ENCODE peak calls at places on chromosomes 5 and 9, in ten cellular contexts. One of them, this sample, is unnamed.

GRCh38 chr5:390571-391491 is 52.1 kb upstream of the EXOC3 start:
- DNase-seq in AG09319: no peak
- DNase-seq in NCI-H345: no peak
- DNase-seq in stimulated activated CD8-positive, alpha-beta memory T cell treated with anti-CD3 and anti-CD28 coated beads, Interleukin-7, amount 100 ng/mL, for 1 hour: no peak
- DNase-seq in RCC 7860: no peak
- DNase-seq in left ventricle myocardium superior: no peak
- DNase-seq in NCI-H2081 treated with DMSO at 0.1 percent for 48 hours: no peak
- DNase-seq in NCI-H2171: no peak
- DNase-seq in activated naive CD8-positive, alpha-beta T cell treated with anti-CD3 and anti-CD28 coated beads, Interleukin-2, amount 50 U/mL, for 24 hours: no peak
- DNase-seq in Caki2: no peak
- DNase-seq in this sample: no peak

GRCh38 chr5:155282503-155283107 is 269.1 kb downstream of the KIF4B start:
- DNase-seq in Caki2: no peak
- DNase-seq in NCI-H2171: no peak
- DNase-seq in activated naive CD8-positive, alpha-beta T cell treated with anti-CD3 and anti-CD28 coated beads, Interleukin-2, amount 50 U/mL, for 24 hours: no peak
- DNase-seq in NCI-H2081 treated with DMSO at 0.1 percent for 48 hours: no peak
- DNase-seq in AG09319: no peak
- DNase-seq in RCC 7860: no peak
- DNase-seq in NCI-H345: no peak
- DNase-seq in stimulated activated CD8-positive, alpha-beta memory T cell treated with anti-CD3 and anti-CD28 coated beads, Interleukin-7, amount 100 ng/mL, for 1 hour: no peak
- DNase-seq in left ventricle myocardium superior: no peak
- DNase-seq in this sample: no peak

GRCh38 chr5:5341531-5342292 is 80.8 kb upstream of the ICE1 start:
- DNase-seq in NCI-H2081 treated with DMSO at 0.1 percent for 48 hours: no peak
- DNase-seq in Caki2: no peak
- DNase-seq in stimulated activated CD8-positive, alpha-beta memory T cell treated with anti-CD3 and anti-CD28 coated beads, Interleukin-7, amount 100 ng/mL, for 1 hour: no peak
- DNase-seq in RCC 7860: peak
- DNase-seq in activated naive CD8-positive, alpha-beta T cell treated with anti-CD3 and anti-CD28 coated beads, Interleukin-2, amount 50 U/mL, for 24 hours: no peak
- DNase-seq in left ventricle myocardium superior: no peak
- DNase-seq in NCI-H345: no peak
- DNase-seq in AG09319: no peak
- DNase-seq in NCI-H2171: no peak
- DNase-seq in this sample: no peak

GRCh38 chr5:145244788-145245187 is 590.4 kb downstream of the PRELID2 start:
- DNase-seq in NCI-H2081 treated with DMSO at 0.1 percent for 48 hours: no peak
- DNase-seq in left ventricle myocardium superior: no peak
- DNase-seq in AG09319: no peak
- DNase-seq in NCI-H2171: no peak
- DNase-seq in activated naive CD8-positive, alpha-beta T cell treated with anti-CD3 and anti-CD28 coated beads, Interleukin-2, amount 50 U/mL, for 24 hours: no peak
- DNase-seq in RCC 7860: no peak
- DNase-seq in stimulated activated CD8-positive, alpha-beta memory T cell treated with anti-CD3 and anti-CD28 coated beads, Interleukin-7, amount 100 ng/mL, for 1 hour: no peak
- DNase-seq in Caki2: no peak
- DNase-seq in NCI-H345: no peak
- DNase-seq in this sample: no peak

GRCh38 chr9:2465921-2466460 is 155.6 kb upstream of the VLDLR start:
- DNase-seq in Caki2: peak
- DNase-seq in NCI-H345: peak
- DNase-seq in left ventricle myocardium superior: no peak
- DNase-seq in stimulated activated CD8-positive, alpha-beta memory T cell treated with anti-CD3 and anti-CD28 coated beads, Interleukin-7, amount 100 ng/mL, for 1 hour: no peak
- DNase-seq in activated naive CD8-positive, alpha-beta T cell treated with anti-CD3 and anti-CD28 coated beads, Interleukin-2, amount 50 U/mL, for 24 hours: no peak
- DNase-seq in AG09319: no peak
- DNase-seq in RCC 7860: peak
- DNase-seq in NCI-H2171: peak
- DNase-seq in NCI-H2081 treated with DMSO at 0.1 percent for 48 hours: no peak
- DNase-seq in this sample: no peak

GRCh38 chr9:7369384-7369821 is 430.2 kb downstream of the DMAC1 start:
- DNase-seq in Caki2: peak
- DNase-seq in stimulated activated CD8-positive, alpha-beta memory T cell treated with anti-CD3 and anti-CD28 coated beads, Interleukin-7, amount 100 ng/mL, for 1 hour: no peak
- DNase-seq in RCC 7860: no peak
- DNase-seq in AG09319: no peak
- DNase-seq in activated naive CD8-positive, alpha-beta T cell treated with anti-CD3 and anti-CD28 coated beads, Interleukin-2, amount 50 U/mL, for 24 hours: no peak
- DNase-seq in NCI-H2171: no peak
- DNase-seq in left ventricle myocardium superior: no peak
- DNase-seq in NCI-H2081 treated with DMSO at 0.1 percent for 48 hours: no peak
- DNase-seq in NCI-H345: no peak
- DNase-seq in this sample: no peak

GRCh38 chr9:105021917-105022316 is 94.0 kb upstream of the ABCA1 start:
- DNase-seq in activated naive CD8-positive, alpha-beta T cell treated with anti-CD3 and anti-CD28 coated beads, Interleukin-2, amount 50 U/mL, for 24 hours: no peak
- DNase-seq in stimulated activated CD8-positive, alpha-beta memory T cell treated with anti-CD3 and anti-CD28 coated beads, Interleukin-7, amount 100 ng/mL, for 1 hour: no peak
- DNase-seq in NCI-H2081 treated with DMSO at 0.1 percent for 48 hours: no peak
- DNase-seq in RCC 7860: peak
- DNase-seq in Caki2: no peak
- DNase-seq in NCI-H345: no peak
- DNase-seq in NCI-H2171: no peak
- DNase-seq in AG09319: no peak
- DNase-seq in left ventricle myocardium superior: no peak
- DNase-seq in this sample: no peak

GRCh38 chr9:65426231-65426630 is 141.2 kb upstream of the FOXD4L5 start:
- DNase-seq in AG09319: no peak
- DNase-seq in NCI-H2171: no peak
- DNase-seq in RCC 7860: no peak
- DNase-seq in activated naive CD8-positive, alpha-beta T cell treated with anti-CD3 and anti-CD28 coated beads, Interleukin-2, amount 50 U/mL, for 24 hours: no peak
- DNase-seq in stimulated activated CD8-positive, alpha-beta memory T cell treated with anti-CD3 and anti-CD28 coated beads, Interleukin-7, amount 100 ng/mL, for 1 hour: no peak
- DNase-seq in Caki2: no peak
- DNase-seq in NCI-H345: no peak
- DNase-seq in left ventricle myocardium superior: no peak
- DNase-seq in NCI-H2081 treated with DMSO at 0.1 percent for 48 hours: no peak
- DNase-seq in this sample: no peak

GRCh38 chr9:27247756-27248155 is 49.2 kb downstream of the EQTN start:
- DNase-seq in stimulated activated CD8-positive, alpha-beta memory T cell treated with anti-CD3 and anti-CD28 coated beads, Interleukin-7, amount 100 ng/mL, for 1 hour: no peak
- DNase-seq in left ventricle myocardium superior: no peak
- DNase-seq in RCC 7860: no peak
- DNase-seq in NCI-H2171: peak
- DNase-seq in activated naive CD8-positive, alpha-beta T cell treated with anti-CD3 and anti-CD28 coated beads, Interleukin-2, amount 50 U/mL, for 24 hours: peak
- DNase-seq in NCI-H345: no peak
- DNase-seq in AG09319: peak
- DNase-seq in NCI-H2081 treated with DMSO at 0.1 percent for 48 hours: no peak
- DNase-seq in Caki2: peak
- DNase-seq in this sample: no peak

GRCh38 chr5:38434981-38435710 is 121.3 kb downstream of the LIFR start:
- DNase-seq in activated naive CD8-positive, alpha-beta T cell treated with anti-CD3 and anti-CD28 coated beads, Interleukin-2, amount 50 U/mL, for 24 hours: no peak
- DNase-seq in NCI-H345: no peak
- DNase-seq in AG09319: no peak
- DNase-seq in NCI-H2171: no peak
- DNase-seq in left ventricle myocardium superior: no peak
- DNase-seq in RCC 7860: no peak
- DNase-seq in stimulated activated CD8-positive, alpha-beta memory T cell treated with anti-CD3 and anti-CD28 coated beads, Interleukin-7, amount 100 ng/mL, for 1 hour: no peak
- DNase-seq in Caki2: no peak
- DNase-seq in NCI-H2081 treated with DMSO at 0.1 percent for 48 hours: no peak
- DNase-seq in this sample: no peak

GRCh38 chr5:82480331-82480730 is 202.2 kb upstream of the RPS23 start:
- DNase-seq in NCI-H345: no peak
- DNase-seq in activated naive CD8-positive, alpha-beta T cell treated with anti-CD3 and anti-CD28 coated beads, Interleukin-2, amount 50 U/mL, for 24 hours: no peak
- DNase-seq in stimulated activated CD8-positive, alpha-beta memory T cell treated with anti-CD3 and anti-CD28 coated beads, Interleukin-7, amount 100 ng/mL, for 1 hour: no peak
- DNase-seq in NCI-H2171: no peak
- DNase-seq in RCC 7860: no peak
- DNase-seq in Caki2: no peak
- DNase-seq in left ventricle myocardium superior: no peak
- DNase-seq in AG09319: no peak
- DNase-seq in NCI-H2081 treated with DMSO at 0.1 percent for 48 hours: no peak
- DNase-seq in this sample: peak

This sample was measured in GM04503.